ENCODE peak calls at places on chromosomes 3 and 15, in ten cellular contexts. One of them, this sample, is unnamed.

GRCh38 chr3:19972056-19972455 is 25.2 kb downstream of the RAB5A start:
- DNase-seq in ovary: no peak
- DNase-seq in neural progenitor cell: no peak
- DNase-seq in cardiac muscle cell: peak; percentile 44
- DNase-seq in heart right ventricle: no peak
- DNase-seq in GM23338: no peak
- DNase-seq in A549: no peak
- DNase-seq in fibroblast of lung: peak; percentile 17
- DNase-seq in psoas muscle: no peak
- DNase-seq in MM.1S: no peak
- DNase-seq in this sample: no peak

GRCh38 chr3:38650248-38650940 is 907 bp upstream of the SCN5A start:
- DNase-seq in neural progenitor cell: no peak
- DNase-seq in psoas muscle: no peak
- DNase-seq in GM23338: no peak
- DNase-seq in fibroblast of lung: no peak
- DNase-seq in MM.1S: no peak
- DNase-seq in A549: no peak
- DNase-seq in cardiac muscle cell: no peak
- DNase-seq in ovary: no peak
- DNase-seq in heart right ventricle: no peak
- DNase-seq in this sample: no peak

GRCh38 chr15:87201986-87202385 is 1054.6 kb downstream of the NTRK3 start:
- DNase-seq in MM.1S: no peak
- DNase-seq in neural progenitor cell: no peak
- DNase-seq in ovary: no peak
- DNase-seq in heart right ventricle: no peak
- DNase-seq in fibroblast of lung: no peak
- DNase-seq in A549: no peak
- DNase-seq in cardiac muscle cell: no peak
- DNase-seq in GM23338: no peak
- DNase-seq in psoas muscle: no peak
- DNase-seq in this sample: no peak

GRCh38 chr3:144546539-144546938 is 574.9 kb downstream of the DIPK2A start:
- DNase-seq in neural progenitor cell: no peak
- DNase-seq in ovary: no peak
- DNase-seq in A549: no peak
- DNase-seq in GM23338: no peak
- DNase-seq in cardiac muscle cell: no peak
- DNase-seq in psoas muscle: no peak
- DNase-seq in heart right ventricle: no peak
- DNase-seq in fibroblast of lung: no peak
- DNase-seq in MM.1S: peak; percentile 51
- DNase-seq in this sample: no peak

GRCh38 chr3:5006755-5007202 is 27.5 kb downstream of the BHLHE40 start:
- DNase-seq in fibroblast of lung: no peak
- DNase-seq in cardiac muscle cell: no peak
- DNase-seq in heart right ventricle: no peak
- DNase-seq in psoas muscle: no peak
- DNase-seq in A549: no peak
- DNase-seq in GM23338: no peak
- DNase-seq in ovary: no peak
- DNase-seq in neural progenitor cell: no peak
- DNase-seq in MM.1S: no peak
- DNase-seq in this sample: no peak

GRCh38 chr3:151058742-151059141 is 26.7 kb upstream of the MED12L start:
- DNase-seq in fibroblast of lung: no peak
- DNase-seq in neural progenitor cell: peak; percentile 22
- DNase-seq in GM23338: no peak
- DNase-seq in A549: no peak
- DNase-seq in cardiac muscle cell: no peak
- DNase-seq in MM.1S: no peak
- DNase-seq in ovary: no peak
- DNase-seq in psoas muscle: no peak
- DNase-seq in heart right ventricle: no peak
- DNase-seq in this sample: no peak

GRCh38 chr3:81585057-81585456 is 176.4 kb downstream of the GBE1 start:
- DNase-seq in MM.1S: no peak
- DNase-seq in heart right ventricle: no peak
- DNase-seq in fibroblast of lung: no peak
- DNase-seq in GM23338: no peak
- DNase-seq in cardiac muscle cell: no peak
- DNase-seq in ovary: no peak
- DNase-seq in neural progenitor cell: no peak
- DNase-seq in A549: no peak
- DNase-seq in psoas muscle: no peak
- DNase-seq in this sample: no peak

GRCh38 chr15:90201944-90202375 is 830 bp downstream of the SEMA4B start:
- DNase-seq in heart right ventricle: no peak
- DNase-seq in neural progenitor cell: peak; percentile 55
- DNase-seq in fibroblast of lung: no peak
- DNase-seq in A549: no peak
- DNase-seq in GM23338: peak; percentile 52
- DNase-seq in MM.1S: no peak
- DNase-seq in psoas muscle: no peak
- DNase-seq in cardiac muscle cell: no peak
- DNase-seq in ovary: no peak
- DNase-seq in this sample: peak; percentile 71

GRCh38 chr3:69408989-69409388 is 23.1 kb upstream of the FRMD4B start:
- DNase-seq in MM.1S: no peak
- DNase-seq in GM23338: no peak
- DNase-seq in heart right ventricle: no peak
- DNase-seq in A549: no peak
- DNase-seq in fibroblast of lung: no peak
- DNase-seq in cardiac muscle cell: no peak
- DNase-seq in neural progenitor cell: no peak
- DNase-seq in psoas muscle: no peak
- DNase-seq in ovary: no peak
- DNase-seq in this sample: no peak

GRCh38 chr15:32905481-32905880 is 187.7 kb downstream of the GREM1 start:
- DNase-seq in fibroblast of lung: no peak
- DNase-seq in neural progenitor cell: no peak
- DNase-seq in cardiac muscle cell: no peak
- DNase-seq in GM23338: no peak
- DNase-seq in psoas muscle: no peak
- DNase-seq in MM.1S: no peak
- DNase-seq in A549: no peak
- DNase-seq in heart right ventricle: no peak
- DNase-seq in ovary: no peak
- DNase-seq in this sample: no peak

GRCh38 chr15:61871926-61872522 is 188.2 kb downstream of the VPS13C start:
- DNase-seq in A549: peak; percentile 27
- DNase-seq in neural progenitor cell: peak; percentile 15
- DNase-seq in MM.1S: peak; percentile 29
- DNase-seq in GM23338: peak; percentile 45
- DNase-seq in heart right ventricle: no peak
- DNase-seq in fibroblast of lung: peak; percentile 46
- DNase-seq in psoas muscle: no peak
- DNase-seq in cardiac muscle cell: peak; percentile 44
- DNase-seq in ovary: no peak
- DNase-seq in this sample: no peak

GRCh38 chr3:170307998-170308398 is 49.5 kb upstream of the SKIL start:
- DNase-seq in fibroblast of lung: peak; percentile 13
- DNase-seq in psoas muscle: no peak
- DNase-seq in cardiac muscle cell: peak; percentile 50
- DNase-seq in MM.1S: no peak
- DNase-seq in neural progenitor cell: no peak
- DNase-seq in A549: peak; percentile 35
- DNase-seq in GM23338: peak; percentile 15
- DNase-seq in heart right ventricle: no peak
- DNase-seq in ovary: no peak
- DNase-seq in this sample: no peak

GRCh38 chr3:135649361-135649760 is 316.2 kb upstream of the PPP2R3A start:
- DNase-seq in psoas muscle: no peak
- DNase-seq in neural progenitor cell: no peak
- DNase-seq in fibroblast of lung: no peak
- DNase-seq in cardiac muscle cell: no peak
- DNase-seq in heart right ventricle: no peak
- DNase-seq in GM23338: no peak
- DNase-seq in MM.1S: no peak
- DNase-seq in ovary: no peak
- DNase-seq in A549: no peak
- DNase-seq in this sample: no peak

GRCh38 chr15:42156266-42156922 is at the start of gene PLA2G4F:
- DNase-seq in ovary: no peak
- DNase-seq in psoas muscle: peak; percentile 79
- DNase-seq in heart right ventricle: no peak
- DNase-seq in A549: no peak
- DNase-seq in cardiac muscle cell: no peak
- DNase-seq in MM.1S: peak; percentile 8
- DNase-seq in neural progenitor cell: no peak
- DNase-seq in GM23338: no peak
- DNase-seq in fibroblast of lung: no peak
- DNase-seq in this sample: peak; percentile 70

DNA sequence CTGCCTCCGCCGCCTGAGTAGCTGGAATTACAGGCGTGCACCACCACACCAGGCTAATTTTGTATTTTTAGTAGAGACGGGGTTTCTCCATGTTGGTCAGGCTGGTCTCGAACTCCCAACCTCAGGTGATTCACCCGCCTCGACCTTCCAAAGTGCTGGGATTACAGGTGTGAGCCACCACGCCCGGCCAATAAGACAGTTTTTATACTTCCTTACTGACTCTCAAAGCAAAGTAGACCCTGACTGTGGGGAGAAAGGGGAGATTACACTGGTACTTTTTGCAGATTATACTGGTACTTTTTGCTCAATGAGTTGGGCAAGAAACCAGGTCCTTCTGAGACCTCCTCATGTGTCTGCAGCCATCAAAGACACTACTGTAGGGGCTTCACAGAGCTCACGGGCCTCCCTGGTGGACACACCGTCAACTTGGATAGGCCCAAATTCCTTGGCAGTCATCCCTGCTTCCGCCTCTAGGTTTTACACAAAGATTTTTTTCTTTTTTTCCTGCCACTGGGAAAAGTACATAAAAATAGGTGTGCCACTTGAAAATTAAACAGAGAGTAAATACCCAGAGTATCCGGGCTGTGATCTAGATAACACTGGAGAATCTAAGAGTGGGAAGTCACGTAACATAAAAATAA is 143.3 kb upstream of the WNT5A start:
- DNase-seq in fibroblast of lung: no peak
- DNase-seq in neural progenitor cell: no peak
- DNase-seq in cardiac muscle cell: no peak
- DNase-seq in ovary: no peak
- DNase-seq in MM.1S: no peak
- DNase-seq in A549: no peak
- DNase-seq in GM23338: peak; percentile 41
- DNase-seq in heart right ventricle: no peak
- DNase-seq in psoas muscle: no peak
- DNase-seq in this sample: no peak
- TF ChIP-seq CTCF in fibroblast of lung: no peak
- TF ChIP-seq CTCF in neural progenitor cell: peak; percentile 6
- TF ChIP-seq CTCF in cardiac muscle cell: no peak
- TF ChIP-seq CTCF in ovary: no peak
- TF ChIP-seq CTCF in MM.1S: no peak
- TF ChIP-seq CTCF in A549: no peak
- TF ChIP-seq CTCF in GM23338: no peak
- TF ChIP-seq CTCF in heart right ventricle: no peak
- TF ChIP-seq CTCF in psoas muscle: no peak
- TF ChIP-seq CTCF in this sample: no peak

GRCh38 chr3:71052725-71053124 is 530.8 kb downstream of the FOXP1 start:
- DNase-seq in cardiac muscle cell: no peak
- DNase-seq in A549: no peak
- DNase-seq in GM23338: no peak
- DNase-seq in ovary: no peak
- DNase-seq in psoas muscle: no peak
- DNase-seq in neural progenitor cell: no peak
- DNase-seq in MM.1S: no peak
- DNase-seq in fibroblast of lung: no peak
- DNase-seq in heart right ventricle: no peak
- DNase-seq in this sample: no peak
- H3K4me1 ChIP-seq in cardiac muscle cell: peaks cover 42% of the 10 kb centered on the region
- H3K4me1 ChIP-seq in A549: peaks cover 72% of the 10 kb centered on the region
- H3K4me1 ChIP-seq in GM23338: peaks cover 99% of the 10 kb centered on the region
- H3K4me1 ChIP-seq in ovary: peaks cover 33% of the 10 kb centered on the region
- H3K4me1 ChIP-seq in psoas muscle: peaks cover 37% of the 10 kb centered on the region
- H3K4me1 ChIP-seq in neural progenitor cell: peaks cover 41% of the 10 kb centered on the region
- H3K4me1 ChIP-seq in MM.1S: peaks cover 4% of the 10 kb centered on the region
- H3K4me1 ChIP-seq in fibroblast of lung: peaks cover 32% of the 10 kb centered on the region
- H3K4me1 ChIP-seq in heart right ventricle: peaks cover 98% of the 10 kb centered on the region
- H3K4me1 ChIP-seq in this sample: peaks cover 85% of the 10 kb centered on the region

DNA sequence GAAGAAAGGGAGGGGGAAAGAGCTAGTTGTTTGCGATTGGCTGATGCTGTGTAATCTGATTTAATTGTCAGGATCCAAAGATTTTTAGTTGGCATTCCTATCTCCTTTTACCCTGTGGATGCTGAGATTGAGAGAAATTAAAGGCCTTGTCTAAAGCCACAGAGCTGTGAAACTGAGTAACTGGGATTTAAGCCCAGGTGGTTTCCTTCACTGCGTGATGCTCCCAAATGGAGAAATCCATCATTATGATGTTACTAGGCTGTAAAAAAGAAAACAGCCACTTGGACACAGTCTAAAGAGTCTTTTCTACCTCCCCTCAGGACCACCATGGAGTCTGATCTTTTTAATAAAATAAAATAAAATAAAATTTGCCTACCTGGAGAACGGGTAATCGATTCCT is 883.0 kb upstream of the NR2F2 start:
- DNase-seq in GM23338: no peak
- DNase-seq in fibroblast of lung: no peak
- DNase-seq in A549: no peak
- DNase-seq in MM.1S: no peak
- DNase-seq in heart right ventricle: no peak
- DNase-seq in psoas muscle: no peak
- DNase-seq in cardiac muscle cell: no peak
- DNase-seq in ovary: no peak
- DNase-seq in neural progenitor cell: no peak
- DNase-seq in this sample: no peak
- TF ChIP-seq CTCF in GM23338: no peak
- TF ChIP-seq CTCF in fibroblast of lung: no peak
- TF ChIP-seq CTCF in A549: no peak
- TF ChIP-seq CTCF in MM.1S: no peak
- TF ChIP-seq CTCF in heart right ventricle: no peak
- TF ChIP-seq CTCF in psoas muscle: no peak
- TF ChIP-seq CTCF in cardiac muscle cell: no peak
- TF ChIP-seq CTCF in ovary: no peak
- TF ChIP-seq CTCF in neural progenitor cell: no peak
- TF ChIP-seq CTCF in this sample: no peak

DNA sequence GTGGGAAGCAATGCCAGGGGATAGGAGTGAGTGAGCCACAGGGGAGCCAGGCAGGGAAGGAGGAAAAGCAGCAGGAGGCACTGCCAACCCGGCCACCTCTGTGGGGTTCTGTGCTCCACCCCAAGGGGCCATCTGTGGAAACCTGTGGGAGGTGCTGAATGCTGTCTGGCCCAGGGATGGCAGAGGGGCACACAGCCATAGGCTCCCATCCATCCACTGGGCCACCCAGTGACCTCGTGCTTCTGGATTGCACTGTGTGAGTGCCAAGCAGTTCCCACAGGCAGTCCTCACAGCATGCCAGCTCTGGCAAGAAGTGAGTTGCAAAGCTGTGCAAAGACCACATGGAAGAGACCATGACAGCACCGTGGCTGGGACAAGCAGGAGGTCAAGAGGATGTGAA is 27.5 kb downstream of the DNAJB8 start:
- DNase-seq in cardiac muscle cell: no peak
- DNase-seq in heart right ventricle: no peak
- DNase-seq in fibroblast of lung: no peak
- DNase-seq in MM.1S: no peak
- DNase-seq in A549: no peak
- DNase-seq in ovary: no peak
- DNase-seq in GM23338: no peak
- DNase-seq in psoas muscle: no peak
- DNase-seq in neural progenitor cell: no peak
- DNase-seq in this sample: no peak
- H3K4me1 ChIP-seq in cardiac muscle cell: no peaks in the 10 kb centered on the region
- H3K4me1 ChIP-seq in heart right ventricle: no peaks in the 10 kb centered on the region
- H3K4me1 ChIP-seq in fibroblast of lung: no peaks in the 10 kb centered on the region
- H3K4me1 ChIP-seq in MM.1S: no peaks in the 10 kb centered on the region
- H3K4me1 ChIP-seq in A549: no peaks in the 10 kb centered on the region
- H3K4me1 ChIP-seq in ovary: no peaks in the 10 kb centered on the region
- H3K4me1 ChIP-seq in GM23338: peaks cover 12% of the 10 kb centered on the region
- H3K4me1 ChIP-seq in psoas muscle: no peaks in the 10 kb centered on the region
- H3K4me1 ChIP-seq in neural progenitor cell: peaks cover 5% of the 10 kb centered on the region
- H3K4me1 ChIP-seq in this sample: no peaks in the 10 kb centered on the region